ENCODE peak calls at places on chromosomes 2 and 18, in seven cellular contexts. One of them, this sample, is unnamed.

GRCh38 chr2:229226372-229226771 is 44.7 kb downstream of the PID1 start:
- DNase-seq in lower lobe of right lung: no peak
- DNase-seq in HFF-Myc: no peak
- DNase-seq in hepatocyte: no peak
- DNase-seq in epithelial cell of esophagus: no peak
- DNase-seq in dorsolateral prefrontal cortex: no peak
- DNase-seq in AG04449: no peak
- DNase-seq in this sample: no peak

GRCh38 chr2:200345917-200346316 is 39.4 kb downstream of the SPATS2L start:
- DNase-seq in lower lobe of right lung: no peak
- DNase-seq in HFF-Myc: no peak
- DNase-seq in hepatocyte: no peak
- DNase-seq in epithelial cell of esophagus: no peak
- DNase-seq in dorsolateral prefrontal cortex: no peak
- DNase-seq in AG04449: no peak
- DNase-seq in this sample: no peak

GRCh38 chr2:189261431-189261841 is 81.9 kb upstream of the COL5A2 start:
- DNase-seq in lower lobe of right lung: no peak
- DNase-seq in HFF-Myc: peak; percentile 56
- DNase-seq in hepatocyte: no peak
- DNase-seq in epithelial cell of esophagus: peak; percentile 65
- DNase-seq in dorsolateral prefrontal cortex: no peak
- DNase-seq in AG04449: no peak
- DNase-seq in this sample: no peak

GRCh38 chr2:212646698-212647097 is 108.1 kb upstream of the ERBB4 start:
- DNase-seq in lower lobe of right lung: no peak
- DNase-seq in HFF-Myc: no peak
- DNase-seq in hepatocyte: no peak
- DNase-seq in epithelial cell of esophagus: peak; percentile 91
- DNase-seq in dorsolateral prefrontal cortex: no peak
- DNase-seq in AG04449: peak; percentile 9
- DNase-seq in this sample: no peak

GRCh38 chr2:47070920-47071824 is 83.9 kb downstream of the STPG4 start:
- DNase-seq in lower lobe of right lung: peak; percentile 85
- DNase-seq in HFF-Myc: peak; percentile 95
- DNase-seq in hepatocyte: no peak
- DNase-seq in epithelial cell of esophagus: peak; percentile 38
- DNase-seq in dorsolateral prefrontal cortex: peak; percentile 62
- DNase-seq in AG04449: no peak
- DNase-seq in this sample: no peak

GRCh38 chr18:28760299-28760698 is 583.4 kb upstream of the CDH2 start:
- DNase-seq in lower lobe of right lung: no peak
- DNase-seq in HFF-Myc: no peak
- DNase-seq in hepatocyte: no peak
- DNase-seq in epithelial cell of esophagus: no peak
- DNase-seq in dorsolateral prefrontal cortex: no peak
- DNase-seq in AG04449: no peak
- DNase-seq in this sample: peak; percentile 58

GRCh38 chr2:230496891-230497290 is 80.9 kb downstream of the SP100 start:
- DNase-seq in lower lobe of right lung: no peak
- DNase-seq in HFF-Myc: no peak
- DNase-seq in hepatocyte: no peak
- DNase-seq in epithelial cell of esophagus: no peak
- DNase-seq in dorsolateral prefrontal cortex: no peak
- DNase-seq in AG04449: no peak
- DNase-seq in this sample: no peak

GRCh38 chr2:61538920-61539559 is 884 bp upstream of the XPO1 start:
- DNase-seq in lower lobe of right lung: no peak
- DNase-seq in HFF-Myc: peak; percentile 25
- DNase-seq in hepatocyte: peak; percentile 59
- DNase-seq in epithelial cell of esophagus: peak; percentile 37
- DNase-seq in dorsolateral prefrontal cortex: no peak
- DNase-seq in AG04449: no peak
- DNase-seq in this sample: no peak

GRCh38 chr2:175401956-175402469 is 220.5 kb upstream of the ATP5MC3 start:
- DNase-seq in lower lobe of right lung: no peak
- DNase-seq in HFF-Myc: no peak
- DNase-seq in hepatocyte: no peak
- DNase-seq in epithelial cell of esophagus: no peak
- DNase-seq in dorsolateral prefrontal cortex: no peak
- DNase-seq in AG04449: no peak
- DNase-seq in this sample: no peak

GRCh38 chr18:13268746-13269285 is 50.3 kb downstream of the LDLRAD4 start:
- DNase-seq in lower lobe of right lung: no peak
- DNase-seq in HFF-Myc: no peak
- DNase-seq in hepatocyte: peak; percentile 40
- DNase-seq in epithelial cell of esophagus: no peak
- DNase-seq in dorsolateral prefrontal cortex: no peak
- DNase-seq in AG04449: no peak
- DNase-seq in this sample: no peak

GRCh38 chr2:152445375-152445774 is 110.4 kb downstream of the FMNL2 start:
- DNase-seq in lower lobe of right lung: no peak
- DNase-seq in HFF-Myc: no peak
- DNase-seq in hepatocyte: no peak
- DNase-seq in epithelial cell of esophagus: no peak
- DNase-seq in dorsolateral prefrontal cortex: no peak
- DNase-seq in AG04449: no peak
- DNase-seq in this sample: no peak

GRCh38 chr2:121075006-121075545 is 209.9 kb downstream of the TFCP2L1 start:
- DNase-seq in lower lobe of right lung: no peak
- DNase-seq in HFF-Myc: peak; percentile 90
- DNase-seq in hepatocyte: peak; percentile 64
- DNase-seq in epithelial cell of esophagus: peak; percentile 90
- DNase-seq in dorsolateral prefrontal cortex: peak; percentile 57
- DNase-seq in AG04449: peak; percentile 77
- DNase-seq in this sample: peak; percentile 98

GRCh38 chr2:98487806-98488189 is 43.1 kb downstream of the INPP4A start:
- DNase-seq in lower lobe of right lung: no peak
- DNase-seq in HFF-Myc: no peak
- DNase-seq in hepatocyte: peak; percentile 28
- DNase-seq in epithelial cell of esophagus: peak; percentile 31
- DNase-seq in dorsolateral prefrontal cortex: no peak
- DNase-seq in AG04449: no peak
- DNase-seq in this sample: no peak

GRCh38 chr2:1766851-1767771 is 22.8 kb upstream of the PXDN start:
- DNase-seq in lower lobe of right lung: peak; percentile 41
- DNase-seq in HFF-Myc: no peak
- DNase-seq in hepatocyte: no peak
- DNase-seq in epithelial cell of esophagus: no peak
- DNase-seq in dorsolateral prefrontal cortex: peak; percentile 27
- DNase-seq in AG04449: no peak
- DNase-seq in this sample: peak; percentile 60

GRCh38 chr18:48764452-48764851 is 186.3 kb downstream of the SMAD7 start:
- DNase-seq in lower lobe of right lung: no peak
- DNase-seq in HFF-Myc: no peak
- DNase-seq in hepatocyte: no peak
- DNase-seq in epithelial cell of esophagus: no peak
- DNase-seq in dorsolateral prefrontal cortex: no peak
- DNase-seq in AG04449: no peak
- DNase-seq in this sample: no peak

GRCh38 chr2:191171708-191172355 is 21.0 kb upstream of the STAT4 start:
- DNase-seq in lower lobe of right lung: no peak
- DNase-seq in HFF-Myc: peak; percentile 94
- DNase-seq in hepatocyte: peak; percentile 26
- DNase-seq in epithelial cell of esophagus: peak; percentile 98
- DNase-seq in dorsolateral prefrontal cortex: no peak
- DNase-seq in AG04449: peak; percentile 94
- DNase-seq in this sample: no peak

GRCh38 chr2:69829243-69830044 is at the start of gene GMCL1:
- DNase-seq in lower lobe of right lung: peak; percentile 98
- DNase-seq in HFF-Myc: peak; percentile 87
- DNase-seq in hepatocyte: peak; percentile 99
- DNase-seq in epithelial cell of esophagus: peak; percentile 97
- DNase-seq in dorsolateral prefrontal cortex: peak; percentile 96
- DNase-seq in AG04449: peak; percentile 69
- DNase-seq in this sample: peak; percentile 99

GRCh38 chr2:69830045-69830905 is 815 bp downstream of the GMCL1 start:
- DNase-seq in lower lobe of right lung: peak; percentile 69
- DNase-seq in HFF-Myc: no peak
- DNase-seq in hepatocyte: peak; percentile 60
- DNase-seq in epithelial cell of esophagus: peak; percentile 34
- DNase-seq in dorsolateral prefrontal cortex: no peak
- DNase-seq in AG04449: no peak
- DNase-seq in this sample: peak; percentile 76

GRCh38 chr2:69833752-69834151 is 4.3 kb downstream of the GMCL1 start:
- DNase-seq in lower lobe of right lung: no peak
- DNase-seq in HFF-Myc: no peak
- DNase-seq in hepatocyte: no peak
- DNase-seq in epithelial cell of esophagus: no peak
- DNase-seq in dorsolateral prefrontal cortex: no peak
- DNase-seq in AG04449: no peak
- DNase-seq in this sample: no peak

GRCh38 chr2:69828913-69829242 is 582 bp upstream of the GMCL1 start:
- DNase-seq in lower lobe of right lung: no peak
- DNase-seq in HFF-Myc: peak; percentile 15
- DNase-seq in hepatocyte: no peak
- DNase-seq in epithelial cell of esophagus: no peak
- DNase-seq in dorsolateral prefrontal cortex: no peak
- DNase-seq in AG04449: no peak
- DNase-seq in this sample: no peak

GRCh38 chr2:69831354-69831905 is 2.0 kb downstream of the GMCL1 start:
- DNase-seq in lower lobe of right lung: no peak
- DNase-seq in HFF-Myc: no peak
- DNase-seq in hepatocyte: no peak
- DNase-seq in epithelial cell of esophagus: no peak
- DNase-seq in dorsolateral prefrontal cortex: no peak
- DNase-seq in AG04449: no peak
- DNase-seq in this sample: no peak
- H3K4me3 ChIP-seq in lower lobe of right lung: peak overlapping the region; percentile 96
- H3K4me3 ChIP-seq in HFF-Myc: peak overlapping the region; percentile 84
- H3K4me3 ChIP-seq in hepatocyte: peak overlapping the region; percentile 78
- H3K4me3 ChIP-seq in epithelial cell of esophagus: no peak overlapping the region
- H3K4me3 ChIP-seq in dorsolateral prefrontal cortex: peak overlapping the region; percentile 100
- H3K4me3 ChIP-seq in AG04449: no peak overlapping the region
- H3K4me3 ChIP-seq in this sample: peak overlapping the region; percentile 83

DNA sequence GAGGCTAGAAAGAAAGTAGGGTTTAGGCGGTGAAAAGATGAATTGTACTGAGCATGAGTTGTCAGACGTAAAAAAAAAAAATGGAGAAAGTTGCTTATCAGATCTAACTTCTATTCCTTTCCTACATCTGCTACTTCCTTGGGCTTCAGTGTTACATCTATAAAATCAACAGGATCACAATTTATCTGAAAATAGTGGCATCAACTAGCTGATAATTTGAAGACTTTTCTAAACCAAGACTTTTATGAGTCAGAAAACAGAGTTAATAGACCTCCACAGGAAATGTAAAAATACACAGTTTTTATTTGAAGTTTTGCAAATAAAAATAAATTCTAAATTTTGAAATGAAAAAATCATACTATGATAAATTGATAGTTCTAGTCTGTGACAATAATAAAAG is 399.8 kb downstream of the GRB14 start:
- DNase-seq in lower lobe of right lung: no peak
- DNase-seq in HFF-Myc: no peak
- DNase-seq in hepatocyte: no peak
- DNase-seq in epithelial cell of esophagus: no peak
- DNase-seq in dorsolateral prefrontal cortex: no peak
- DNase-seq in AG04449: no peak
- DNase-seq in this sample: no peak
- H3K4me3 ChIP-seq in lower lobe of right lung: no peak overlapping the region
- H3K4me3 ChIP-seq in HFF-Myc: no peak overlapping the region
- H3K4me3 ChIP-seq in hepatocyte: no peak overlapping the region
- H3K4me3 ChIP-seq in epithelial cell of esophagus: no peak overlapping the region
- H3K4me3 ChIP-seq in dorsolateral prefrontal cortex: no peak overlapping the region
- H3K4me3 ChIP-seq in AG04449: no peak overlapping the region
- H3K4me3 ChIP-seq in this sample: no peak overlapping the region

DNA sequence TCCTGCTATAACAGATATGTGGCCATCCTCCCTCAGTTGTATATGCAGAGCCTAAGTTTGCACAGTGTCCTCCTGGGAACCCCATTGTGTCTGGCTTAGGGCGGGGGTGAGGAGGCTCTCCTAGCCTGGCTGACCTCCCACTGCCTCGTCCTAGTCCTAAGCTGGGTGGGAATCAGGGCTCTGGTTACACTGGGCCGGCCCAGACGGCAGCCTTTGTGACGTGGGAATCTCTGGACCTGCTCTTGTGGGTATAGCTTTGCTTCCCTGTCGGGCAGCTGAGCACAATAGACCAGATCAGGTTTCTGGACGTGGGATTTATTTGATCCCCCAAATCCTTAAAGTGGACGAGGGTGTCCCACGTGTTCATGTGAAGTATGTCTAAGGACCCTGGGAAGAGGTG is 2.9 kb downstream of the ACKR3 start:
- DNase-seq in lower lobe of right lung: no peak
- DNase-seq in HFF-Myc: no peak
- DNase-seq in hepatocyte: no peak
- DNase-seq in epithelial cell of esophagus: no peak
- DNase-seq in dorsolateral prefrontal cortex: no peak
- DNase-seq in AG04449: no peak
- DNase-seq in this sample: peak; percentile 82
- H3K4me3 ChIP-seq in lower lobe of right lung: peak overlapping the region; percentile 63
- H3K4me3 ChIP-seq in HFF-Myc: no peak overlapping the region
- H3K4me3 ChIP-seq in hepatocyte: peak overlapping the region; percentile 47
- H3K4me3 ChIP-seq in epithelial cell of esophagus: peak overlapping the region; percentile 57
- H3K4me3 ChIP-seq in dorsolateral prefrontal cortex: peak overlapping the region; percentile 52
- H3K4me3 ChIP-seq in AG04449: no peak overlapping the region
- H3K4me3 ChIP-seq in this sample: peak overlapping the region; percentile 93

GRCh38 chr2:72147971-72148369 is 308 bp upstream of the CYP26B1 start:
- DNase-seq in lower lobe of right lung: no peak
- DNase-seq in HFF-Myc: no peak
- DNase-seq in hepatocyte: no peak
- DNase-seq in epithelial cell of esophagus: no peak
- DNase-seq in dorsolateral prefrontal cortex: no peak
- DNase-seq in AG04449: no peak
- DNase-seq in this sample: no peak

GRCh38 chr2:72148975-72149555 is 1.4 kb upstream of the CYP26B1 start:
- DNase-seq in lower lobe of right lung: no peak
- DNase-seq in HFF-Myc: no peak
- DNase-seq in hepatocyte: peak; percentile 75
- DNase-seq in epithelial cell of esophagus: peak; percentile 38
- DNase-seq in dorsolateral prefrontal cortex: peak; percentile 43
- DNase-seq in AG04449: no peak
- DNase-seq in this sample: peak; percentile 80

GRCh38 chr2:72149556-72150156 is 2.0 kb upstream of the CYP26B1 start:
- DNase-seq in lower lobe of right lung: no peak
- DNase-seq in HFF-Myc: no peak
- DNase-seq in hepatocyte: no peak
- DNase-seq in epithelial cell of esophagus: peak; percentile 32
- DNase-seq in dorsolateral prefrontal cortex: peak; percentile 29
- DNase-seq in AG04449: no peak
- DNase-seq in this sample: no peak

GRCh38 chr2:72147303-72147970 is at the start of gene CYP26B1:
- DNase-seq in lower lobe of right lung: peak; percentile 45
- DNase-seq in HFF-Myc: no peak
- DNase-seq in hepatocyte: peak; percentile 40
- DNase-seq in epithelial cell of esophagus: no peak
- DNase-seq in dorsolateral prefrontal cortex: peak; percentile 31
- DNase-seq in AG04449: no peak
- DNase-seq in this sample: peak; percentile 82

DNA sequence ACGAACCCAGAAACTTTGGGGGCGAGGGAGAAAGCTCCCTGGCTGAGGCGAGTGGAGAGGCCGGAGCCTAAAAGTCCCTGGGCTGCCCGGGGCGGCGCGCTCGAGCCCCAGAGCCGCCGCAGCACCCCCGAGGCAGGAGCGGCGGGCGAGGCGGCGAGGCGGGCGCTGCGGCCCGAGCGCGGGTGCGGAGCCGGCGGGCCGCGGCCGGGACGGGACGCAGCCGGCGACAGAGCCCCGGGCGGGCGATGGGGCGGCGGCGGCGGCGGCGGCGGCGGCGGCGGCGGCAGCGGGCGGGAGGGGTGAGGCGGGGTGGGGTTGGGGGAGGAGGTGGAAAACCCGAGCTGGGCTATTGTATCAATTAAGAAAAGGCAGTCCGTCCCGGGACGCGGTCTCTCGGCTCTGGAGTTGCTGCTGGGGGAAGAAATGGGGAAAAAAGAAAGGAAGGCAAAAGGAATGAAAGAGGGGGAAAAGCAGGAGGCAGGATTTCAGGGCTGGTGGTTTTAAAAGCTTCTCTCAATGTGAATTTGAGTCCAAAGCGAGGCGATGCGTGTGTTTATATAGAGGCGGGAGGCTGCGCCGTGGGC is 821 bp upstream of the CYP26B1 start:
- DNase-seq in lower lobe of right lung: no peak
- DNase-seq in HFF-Myc: no peak
- DNase-seq in hepatocyte: peak; percentile 38
- DNase-seq in epithelial cell of esophagus: no peak
- DNase-seq in dorsolateral prefrontal cortex: no peak
- DNase-seq in AG04449: no peak
- DNase-seq in this sample: peak; percentile 67
- H3K4me3 ChIP-seq in lower lobe of right lung: peak overlapping the region; percentile 58
- H3K4me3 ChIP-seq in HFF-Myc: peak overlapping the region; percentile 37
- H3K4me3 ChIP-seq in hepatocyte: peak overlapping the region; percentile 52
- H3K4me3 ChIP-seq in epithelial cell of esophagus: peak overlapping the region; percentile 52
- H3K4me3 ChIP-seq in dorsolateral prefrontal cortex: peak overlapping the region; percentile 65
- H3K4me3 ChIP-seq in AG04449: peak overlapping the region; percentile 54
- H3K4me3 ChIP-seq in this sample: peak overlapping the region; percentile 66